ENCODE peak calls at places on chromosomes 4 and X, in four cellular contexts. O is K562, G is A549, L is endothelial cell of umbilical vein. Q is an unnamed sample.

GRCh38 chr4:2062808-2063524 is 3.8 kb downstream of the NAT8L start:
- DNase-seq in O (no peak), G (no peak), L (no peak), Q (no peak)

GRCh38 chr4:67054901-67055300 is 490.4 kb downstream of the CENPC start:
- DNase-seq in O (no peak), G (no peak), L (no peak), Q (no peak)

GRCh38 chr4:163332526-163333405 is at the start of gene NPY1R:
- DNase-seq in G (peak), L (peak), O (peak), Q (peak)

GRCh38 chr4:7361256-7361655 is 73.5 kb downstream of the PSAPL1 start:
- DNase-seq in O (no peak), G (no peak), L (no peak), Q (no peak)

GRCh38 chr4:91471280-91471679 is 832.5 kb upstream of the GRID2 start:
- DNase-seq in G (no peak), O (no peak), L (no peak), Q (no peak)

GRCh38 chrX:74535211-74535621 is 79.2 kb downstream of the RLIM start:
- DNase-seq in G (no peak), O (peak), L (no peak), Q (peak)

GRCh38 chr4:165016971-165017370 is 14.8 kb upstream of the TRIM60 start:
- DNase-seq in G (peak), O (peak), L (no peak), Q (peak)

GRCh38 chr4:3481783-3482397 is 18.8 kb downstream of the DOK7 start:
- DNase-seq in O (no peak), L (no peak), G (no peak), Q (no peak)

GRCh38 chrX:48470110-48470832 is at the start of gene SLC38A5:
- DNase-seq in L (no peak), O (peak), G (no peak), Q (no peak)

GRCh38 chrX:13287816-13288215 is 32.0 kb downstream of the ATXN3L start:
- DNase-seq in G (no peak), O (peak), L (peak), Q (peak)

GRCh38 chrX:7965436-7965835 is 38.2 kb upstream of the PNPLA4 start:
- DNase-seq in G (no peak), L (no peak), O (no peak), Q (no peak)

GRCh38 chr4:3801931-3802550 is 35.9 kb downstream of the ADRA2C start:
- DNase-seq in L (no peak), O (no peak), G (no peak), Q (no peak)

GRCh38 chr4:58209576-58209975 is 1099.4 kb upstream of the IGFBP7 start:
- DNase-seq in L (no peak), G (no peak), O (no peak), Q (no peak)

GRCh38 chrX:7788334-7788733 is 54.6 kb upstream of the VCX start:
- DNase-seq in G (no peak), O (no peak), L (no peak), Q (no peak)

GRCh38 chrX:47143894-47144625 is 442 bp downstream of the NDUFB11 start:
- DNase-seq in L (no peak), O (peak), G (peak), Q (no peak)

GRCh38 chrX:39152106-39152649 is 350.9 kb downstream of the MID1IP1 start:
- DNase-seq in O (peak), L (no peak), G (peak), Q (peak)

GRCh38 chr4:142846105-142846728 is at the start of gene INPP4B:
- DNase-seq in L (peak), G (no peak), O (no peak), Q (no peak)

GRCh38 chr4:73187325-73187724 is 71.3 kb downstream of the ANKRD17 start:
- DNase-seq in L (peak), G (no peak), O (no peak), Q (peak)

GRCh38 chr4:109631709-109632108 is 71.5 kb downstream of the CASP6 start:
- DNase-seq in G (peak), O (no peak), L (no peak), Q (no peak)

GRCh38 chr4:85756938-85757337 is 282.0 kb downstream of the ARHGAP24 start:
- DNase-seq in O (peak), L (peak), G (no peak), Q (peak)

GRCh38 chr4:70269674-70270073 is 27.3 kb downstream of the CSN3 start:
- DNase-seq in G (no peak), L (peak), O (no peak), Q (peak)

GRCh38 chr4:75708218-75708691 is 16.1 kb upstream of the USO1 start:
- DNase-seq in O (no peak), G (no peak), L (no peak), Q (peak)

GRCh38 chr4:87179751-87180150 is 40.7 kb downstream of the KLHL8 start:
- DNase-seq in G (no peak), L (no peak), O (no peak), Q (no peak)

GRCh38 chrX:40644175-40644574 is 3.2 kb downstream of the CXorf38 start:
- DNase-seq in G (no peak), L (peak), O (peak), Q (peak)

GRCh38 chrX:145405012-145405411 is 157.7 kb downstream of the SPANXN1 start:
- DNase-seq in G (peak), O (peak), L (peak), Q (peak)

GRCh38 chr4:175614880-175615279 is 197.2 kb downstream of the GPM6A start:
- DNase-seq in L (no peak), G (no peak), O (no peak), Q (no peak)

GRCh38 chrX:66731398-66731797 is 92.5 kb upstream of the EDA2R start:
- DNase-seq in L (peak), O (peak), G (peak), Q (peak)

GRCh38 chr4:169968999-169969398 is 57.2 kb downstream of the MFAP3L start:
- DNase-seq in L (no peak), G (peak), O (no peak), Q (no peak)

GRCh38 chr4:174377613-174378012 is 93.9 kb downstream of the CEP44 start:
- DNase-seq in O (no peak), L (no peak), G (no peak), Q (no peak)

GRCh38 chr4:176425035-176425434 is 105.3 kb downstream of the SPCS3 start:
- DNase-seq in G (no peak), L (no peak), O (no peak), Q (no peak)

GRCh38 chr4:121272526-121272925 is 108.3 kb downstream of the QRFPR start:
- DNase-seq in L (no peak), G (no peak), O (peak), Q (no peak)

GRCh38 chrX:11968991-11969390 is 169.3 kb upstream of the FRMPD4 start:
- DNase-seq in G (no peak), O (no peak), L (no peak), Q (no peak)

GRCh38 chr4:3365326-3365725 is 72.5 kb downstream of the RGS12 start:
- DNase-seq in G (no peak), O (no peak), L (no peak), Q (peak)

GRCh38 chr4:175238827-175239517 is 320.8 kb downstream of the ADAM29 start:
- DNase-seq in L (no peak), O (no peak), G (no peak), Q (no peak)

GRCh38 chr4:6939761-6940743 is 30.4 kb downstream of the TBC1D14 start:
- DNase-seq in G (no peak), O (peak), L (no peak), Q (peak)

GRCh38 chr4:135204311-135204710 is 1002.7 kb upstream of the PABPC4L start:
- DNase-seq in L (no peak), O (no peak), G (no peak), Q (no peak)

GRCh38 chr4:128810871-128811570 is 1.5 kb downstream of the JADE1 start:
- DNase-seq in L (peak), G (peak), O (peak), Q (peak)
- TF ChIP-seq POLR2A in L (peak), G (peak), O (peak), Q (peak)

DNA sequence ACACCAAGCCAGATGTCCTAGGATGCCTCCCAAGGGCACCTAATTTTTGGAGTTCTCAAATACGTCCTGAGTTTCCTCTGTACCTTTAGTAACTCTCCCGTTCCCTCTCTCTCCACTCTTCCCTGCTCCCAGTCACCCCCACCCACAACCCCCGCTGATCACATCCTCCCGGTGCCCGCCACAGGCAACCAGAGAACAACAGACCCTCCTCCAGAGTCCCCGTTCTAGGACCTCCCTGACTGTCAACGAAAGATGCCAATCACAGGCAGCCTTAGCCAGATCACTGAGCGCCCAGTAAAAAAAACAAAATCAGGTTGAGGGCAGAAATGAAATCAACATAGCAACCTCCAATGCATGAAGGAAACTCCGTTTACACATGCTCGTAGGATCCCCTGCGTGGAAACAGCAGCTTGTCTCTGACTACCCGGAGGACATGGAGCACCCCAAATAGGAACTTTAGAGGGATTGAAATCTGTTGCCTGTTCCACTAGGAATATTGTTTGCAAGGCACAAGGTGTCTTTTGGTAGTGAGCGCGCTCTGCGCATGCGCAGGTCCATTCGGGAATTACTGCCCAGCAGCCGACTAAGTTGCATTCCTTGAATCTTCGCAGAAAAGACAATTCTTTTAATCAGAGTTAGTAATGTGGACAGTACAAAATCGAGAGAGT is at the start of gene GABRB1:
- DNase-seq in G (no peak), L (peak), O (no peak), Q (no peak)
- H3K4me3 ChIP-seq in G (peak), L (peak), O (no peak), Q (no peak)

GRCh38 chr4:137390141-137390540 is 142.2 kb downstream of the PCDH18 start:
- DNase-seq in O (no peak), L (peak), G (no peak), Q (no peak)
- TF ChIP-seq MAX in O (no peak), L (no peak), G (no peak), Q (no peak)

GRCh38 chr4:101347267-101347556 is at the start of gene PPP3CA:
- DNase-seq in L (no peak), G (no peak), O (no peak), Q (no peak)
- TF ChIP-seq POLR2A in L (no peak), G (no peak), O (no peak), Q (no peak)

DNA sequence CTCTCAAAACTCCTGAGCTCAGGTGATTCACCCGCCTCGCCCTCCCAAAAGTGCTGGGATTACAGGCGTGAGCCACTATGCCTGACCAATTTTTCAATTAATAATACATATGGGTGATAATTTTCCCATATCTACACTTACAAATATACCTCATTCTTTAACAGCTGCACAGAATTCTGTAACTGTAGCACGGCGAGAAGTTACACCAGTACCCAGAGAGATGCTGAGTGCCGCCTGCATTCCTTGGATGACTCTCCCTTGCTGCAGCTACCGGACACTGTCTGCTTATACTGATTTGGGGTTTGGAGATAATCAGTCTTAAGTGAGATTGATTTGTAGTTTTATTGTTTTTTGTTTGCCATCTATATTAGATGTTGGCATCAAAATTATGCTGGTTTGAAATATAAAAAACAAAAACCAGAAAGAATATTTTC is 5.8 kb downstream of the TIFA start:
- DNase-seq in G (no peak), O (no peak), L (no peak), Q (peak)
- H3K4me3 ChIP-seq in G (no peak), O (no peak), L (no peak), Q (peak)

GRCh38 chrX:78199851-78200250 is 60.4 kb upstream of the TAF9B start:
- DNase-seq in L (peak), O (peak), G (peak), Q (peak)
- TF ChIP-seq MAX in L (no peak), O (no peak), G (no peak), Q (no peak)

GRCh38 chr4:82419451-82419850 is 10.8 kb downstream of the HNRNPDL start:
- DNase-seq in O (no peak), G (no peak), L (no peak), Q (peak)

GRCh38 chr4:82425478-82425877 is 4.8 kb downstream of the HNRNPDL start:
- DNase-seq in G (no peak), L (no peak), O (no peak), Q (no peak)

GRCh38 chr4:82421796-82422560 is 8.3 kb downstream of the HNRNPDL start:
- DNase-seq in G (no peak), O (no peak), L (no peak), Q (peak)

GRCh38 chr4:82422616-82423015 is 7.6 kb downstream of the HNRNPDL start:
- DNase-seq in L (no peak), G (no peak), O (no peak), Q (no peak)

DNA sequence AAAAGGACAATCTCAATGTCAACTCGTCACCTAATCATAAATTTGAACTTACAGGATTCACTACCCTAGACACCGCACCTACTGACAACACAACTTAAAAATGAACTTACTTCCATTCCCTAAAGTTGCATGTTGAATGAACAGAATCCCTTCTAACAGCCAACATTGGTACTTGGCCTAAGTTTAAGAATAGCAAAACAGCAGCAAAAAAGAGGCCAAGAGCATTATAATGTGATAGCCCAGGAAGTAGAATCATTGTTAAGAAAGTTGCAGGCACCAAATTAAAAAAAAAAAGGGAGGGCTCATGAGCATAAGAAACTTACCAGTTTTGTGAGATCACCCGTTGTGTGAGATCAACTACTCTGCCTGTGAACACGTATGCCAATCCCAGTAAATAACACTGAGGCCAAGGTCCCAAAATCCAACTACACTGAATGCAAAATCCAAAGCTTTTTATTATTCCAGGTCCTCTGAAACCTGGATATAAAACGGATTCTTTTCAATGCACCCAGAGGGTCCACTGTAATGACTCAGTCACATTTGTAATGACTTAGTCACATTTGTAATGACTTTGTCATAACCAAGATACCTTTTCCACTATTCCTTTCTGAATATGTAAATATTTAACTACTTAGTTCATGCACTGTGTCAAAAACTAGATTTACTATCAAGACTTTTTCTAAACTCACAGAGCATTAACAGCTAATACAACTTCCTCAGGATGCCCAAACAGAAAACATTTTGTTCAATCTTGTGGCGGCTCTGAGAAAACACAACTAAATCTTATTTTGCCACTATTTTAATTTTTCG is 6.8 kb downstream of the HNRNPDL start:
- DNase-seq in O (no peak), G (no peak), L (no peak), Q (peak)
- TF ChIP-seq POLR2A in O (peak), G (no peak), L (peak), Q (no peak)

Q was measured in NB4.